ENCODE peak calls at places on chromosomes 12 and 14, in ten cellular contexts. One of them, this sample, is unnamed.

GRCh38 chr12:91588874-91589454 is 406.3 kb upstream of the DCN start:
- DNase-seq in CD14-positive monocyte: no peak
- DNase-seq in fibroblast of pulmonary artery: no peak
- DNase-seq in HTR-8/SVneo: no peak
- DNase-seq in bronchial epithelial cell: no peak
- DNase-seq in effector memory CD4-positive, alpha-beta T cell: no peak
- DNase-seq in substantia nigra: no peak
- DNase-seq in type B pancreatic cell: no peak
- DNase-seq in Karpas-422: no peak
- DNase-seq in cardiac fibroblast: no peak
- DNase-seq in this sample: no peak

GRCh38 chr12:24227550-24227949 is 278.1 kb upstream of the SOX5 start:
- DNase-seq in HTR-8/SVneo: no peak
- DNase-seq in fibroblast of pulmonary artery: no peak
- DNase-seq in Karpas-422: no peak
- DNase-seq in effector memory CD4-positive, alpha-beta T cell: no peak
- DNase-seq in type B pancreatic cell: no peak
- DNase-seq in CD14-positive monocyte: no peak
- DNase-seq in substantia nigra: no peak
- DNase-seq in bronchial epithelial cell: peak
- DNase-seq in cardiac fibroblast: no peak
- DNase-seq in this sample: no peak

GRCh38 chr14:58151264-58151700 is 731 bp downstream of the ARMH4 start:
- DNase-seq in HTR-8/SVneo: no peak
- DNase-seq in substantia nigra: no peak
- DNase-seq in cardiac fibroblast: peak
- DNase-seq in CD14-positive monocyte: no peak
- DNase-seq in bronchial epithelial cell: no peak
- DNase-seq in effector memory CD4-positive, alpha-beta T cell: no peak
- DNase-seq in type B pancreatic cell: no peak
- DNase-seq in Karpas-422: no peak
- DNase-seq in fibroblast of pulmonary artery: peak
- DNase-seq in this sample: peak

GRCh38 chr12:27161458-27162228 is 79.3 kb upstream of the C12orf71 start:
- DNase-seq in substantia nigra: no peak
- DNase-seq in HTR-8/SVneo: no peak
- DNase-seq in bronchial epithelial cell: peak
- DNase-seq in cardiac fibroblast: no peak
- DNase-seq in Karpas-422: no peak
- DNase-seq in effector memory CD4-positive, alpha-beta T cell: no peak
- DNase-seq in CD14-positive monocyte: no peak
- DNase-seq in fibroblast of pulmonary artery: no peak
- DNase-seq in type B pancreatic cell: no peak
- DNase-seq in this sample: no peak

GRCh38 chr12:121992059-121992879 is 29.4 kb upstream of the BCL7A start:
- DNase-seq in CD14-positive monocyte: peak
- DNase-seq in fibroblast of pulmonary artery: peak
- DNase-seq in HTR-8/SVneo: peak
- DNase-seq in cardiac fibroblast: peak
- DNase-seq in substantia nigra: no peak
- DNase-seq in bronchial epithelial cell: peak
- DNase-seq in effector memory CD4-positive, alpha-beta T cell: no peak
- DNase-seq in type B pancreatic cell: no peak
- DNase-seq in Karpas-422: no peak
- DNase-seq in this sample: peak

GRCh38 chr14:54366726-54367707 is 29.8 kb upstream of the CDKN3 start:
- DNase-seq in Karpas-422: peak
- DNase-seq in fibroblast of pulmonary artery: peak
- DNase-seq in substantia nigra: peak
- DNase-seq in HTR-8/SVneo: peak
- DNase-seq in effector memory CD4-positive, alpha-beta T cell: no peak
- DNase-seq in CD14-positive monocyte: no peak
- DNase-seq in type B pancreatic cell: no peak
- DNase-seq in bronchial epithelial cell: peak
- DNase-seq in cardiac fibroblast: peak
- DNase-seq in this sample: peak

GRCh38 chr12:110317921-110318320 is 36.9 kb downstream of the ATP2A2 start:
- DNase-seq in substantia nigra: no peak
- DNase-seq in HTR-8/SVneo: no peak
- DNase-seq in effector memory CD4-positive, alpha-beta T cell: no peak
- DNase-seq in cardiac fibroblast: peak
- DNase-seq in Karpas-422: no peak
- DNase-seq in CD14-positive monocyte: no peak
- DNase-seq in type B pancreatic cell: no peak
- DNase-seq in bronchial epithelial cell: no peak
- DNase-seq in fibroblast of pulmonary artery: peak
- DNase-seq in this sample: peak

GRCh38 chr14:35965425-35965824 is 139.3 kb downstream of the BRMS1L start:
- DNase-seq in substantia nigra: no peak
- DNase-seq in type B pancreatic cell: no peak
- DNase-seq in cardiac fibroblast: no peak
- DNase-seq in fibroblast of pulmonary artery: no peak
- DNase-seq in bronchial epithelial cell: no peak
- DNase-seq in CD14-positive monocyte: no peak
- DNase-seq in HTR-8/SVneo: no peak
- DNase-seq in effector memory CD4-positive, alpha-beta T cell: no peak
- DNase-seq in Karpas-422: no peak
- DNase-seq in this sample: no peak

GRCh38 chr12:124326899-124327298 is 32.0 kb downstream of the RFLNA start:
- DNase-seq in bronchial epithelial cell: no peak
- DNase-seq in type B pancreatic cell: no peak
- DNase-seq in substantia nigra: no peak
- DNase-seq in CD14-positive monocyte: no peak
- DNase-seq in HTR-8/SVneo: no peak
- DNase-seq in cardiac fibroblast: no peak
- DNase-seq in Karpas-422: no peak
- DNase-seq in fibroblast of pulmonary artery: no peak
- DNase-seq in effector memory CD4-positive, alpha-beta T cell: no peak
- DNase-seq in this sample: no peak

GRCh38 chr12:27619308-27619707 is 76.9 kb upstream of the REP15 start:
- DNase-seq in bronchial epithelial cell: peak
- DNase-seq in effector memory CD4-positive, alpha-beta T cell: no peak
- DNase-seq in cardiac fibroblast: peak
- DNase-seq in Karpas-422: no peak
- DNase-seq in type B pancreatic cell: no peak
- DNase-seq in HTR-8/SVneo: peak
- DNase-seq in fibroblast of pulmonary artery: peak
- DNase-seq in CD14-positive monocyte: no peak
- DNase-seq in substantia nigra: no peak
- DNase-seq in this sample: peak

GRCh38 chr14:65824285-65824977 is 411.9 kb downstream of the FUT8 start:
- DNase-seq in CD14-positive monocyte: no peak
- DNase-seq in Karpas-422: peak
- DNase-seq in effector memory CD4-positive, alpha-beta T cell: no peak
- DNase-seq in cardiac fibroblast: peak
- DNase-seq in bronchial epithelial cell: peak
- DNase-seq in HTR-8/SVneo: peak
- DNase-seq in substantia nigra: peak
- DNase-seq in type B pancreatic cell: no peak
- DNase-seq in fibroblast of pulmonary artery: peak
- DNase-seq in this sample: peak

GRCh38 chr12:82366182-82366581 is 7.9 kb downstream of the METTL25 start:
- DNase-seq in HTR-8/SVneo: no peak
- DNase-seq in substantia nigra: no peak
- DNase-seq in fibroblast of pulmonary artery: no peak
- DNase-seq in CD14-positive monocyte: no peak
- DNase-seq in cardiac fibroblast: no peak
- DNase-seq in effector memory CD4-positive, alpha-beta T cell: no peak
- DNase-seq in type B pancreatic cell: no peak
- DNase-seq in bronchial epithelial cell: no peak
- DNase-seq in Karpas-422: no peak
- DNase-seq in this sample: no peak

GRCh38 chr14:73476451-73476905 is 14.3 kb upstream of the RIOX1 start:
- DNase-seq in Karpas-422: no peak
- DNase-seq in HTR-8/SVneo: no peak
- DNase-seq in cardiac fibroblast: no peak
- DNase-seq in type B pancreatic cell: no peak
- DNase-seq in CD14-positive monocyte: no peak
- DNase-seq in fibroblast of pulmonary artery: no peak
- DNase-seq in bronchial epithelial cell: no peak
- DNase-seq in substantia nigra: no peak
- DNase-seq in effector memory CD4-positive, alpha-beta T cell: no peak
- DNase-seq in this sample: no peak

GRCh38 chr14:104214411-104214810 is 76.0 kb downstream of the KIF26A start:
- DNase-seq in Karpas-422: no peak
- DNase-seq in fibroblast of pulmonary artery: no peak
- DNase-seq in bronchial epithelial cell: no peak
- DNase-seq in cardiac fibroblast: no peak
- DNase-seq in effector memory CD4-positive, alpha-beta T cell: no peak
- DNase-seq in CD14-positive monocyte: no peak
- DNase-seq in type B pancreatic cell: no peak
- DNase-seq in substantia nigra: no peak
- DNase-seq in HTR-8/SVneo: no peak
- DNase-seq in this sample: no peak

GRCh38 chr12:117032593-117033381 is 66.4 kb downstream of the TESC start:
- DNase-seq in cardiac fibroblast: peak
- DNase-seq in HTR-8/SVneo: no peak
- DNase-seq in fibroblast of pulmonary artery: no peak
- DNase-seq in substantia nigra: no peak
- DNase-seq in CD14-positive monocyte: no peak
- DNase-seq in bronchial epithelial cell: no peak
- DNase-seq in type B pancreatic cell: no peak
- DNase-seq in effector memory CD4-positive, alpha-beta T cell: no peak
- DNase-seq in Karpas-422: peak
- DNase-seq in this sample: peak

GRCh38 chr14:95257521-95257920 is 62.2 kb downstream of the CLMN start:
- DNase-seq in type B pancreatic cell: peak
- DNase-seq in effector memory CD4-positive, alpha-beta T cell: no peak
- DNase-seq in fibroblast of pulmonary artery: no peak
- DNase-seq in Karpas-422: no peak
- DNase-seq in HTR-8/SVneo: no peak
- DNase-seq in bronchial epithelial cell: no peak
- DNase-seq in substantia nigra: no peak
- DNase-seq in CD14-positive monocyte: no peak
- DNase-seq in cardiac fibroblast: no peak
- DNase-seq in this sample: no peak

GRCh38 chr12:33245459-33245858 is 194.2 kb downstream of the SYT10 start:
- DNase-seq in type B pancreatic cell: no peak
- DNase-seq in effector memory CD4-positive, alpha-beta T cell: no peak
- DNase-seq in HTR-8/SVneo: no peak
- DNase-seq in fibroblast of pulmonary artery: no peak
- DNase-seq in cardiac fibroblast: no peak
- DNase-seq in CD14-positive monocyte: no peak
- DNase-seq in Karpas-422: no peak
- DNase-seq in bronchial epithelial cell: no peak
- DNase-seq in substantia nigra: no peak
- DNase-seq in this sample: no peak

GRCh38 chr12:66066071-66066928 is 64.2 kb downstream of the LLPH start:
- DNase-seq in type B pancreatic cell: no peak
- DNase-seq in Karpas-422: no peak
- DNase-seq in effector memory CD4-positive, alpha-beta T cell: no peak
- DNase-seq in fibroblast of pulmonary artery: peak
- DNase-seq in bronchial epithelial cell: no peak
- DNase-seq in substantia nigra: no peak
- DNase-seq in CD14-positive monocyte: no peak
- DNase-seq in HTR-8/SVneo: no peak
- DNase-seq in cardiac fibroblast: peak
- DNase-seq in this sample: peak

GRCh38 chr12:112823582-112824149 is 32.1 kb downstream of the RPH3A start:
- DNase-seq in cardiac fibroblast: no peak
- DNase-seq in HTR-8/SVneo: no peak
- DNase-seq in Karpas-422: no peak
- DNase-seq in fibroblast of pulmonary artery: no peak
- DNase-seq in effector memory CD4-positive, alpha-beta T cell: no peak
- DNase-seq in CD14-positive monocyte: no peak
- DNase-seq in bronchial epithelial cell: no peak
- DNase-seq in substantia nigra: no peak
- DNase-seq in type B pancreatic cell: peak
- DNase-seq in this sample: peak

GRCh38 chr12:89950421-89950820 is 241.8 kb upstream of the ATP2B1 start:
- DNase-seq in effector memory CD4-positive, alpha-beta T cell: no peak
- DNase-seq in type B pancreatic cell: no peak
- DNase-seq in bronchial epithelial cell: no peak
- DNase-seq in CD14-positive monocyte: no peak
- DNase-seq in HTR-8/SVneo: no peak
- DNase-seq in Karpas-422: no peak
- DNase-seq in substantia nigra: no peak
- DNase-seq in cardiac fibroblast: no peak
- DNase-seq in fibroblast of pulmonary artery: no peak
- DNase-seq in this sample: no peak

GRCh38 chr14:90060965-90061848 is 587 bp upstream of the KCNK13 start:
- DNase-seq in bronchial epithelial cell: no peak
- DNase-seq in type B pancreatic cell: no peak
- DNase-seq in cardiac fibroblast: no peak
- DNase-seq in substantia nigra: no peak
- DNase-seq in Karpas-422: no peak
- DNase-seq in fibroblast of pulmonary artery: no peak
- DNase-seq in HTR-8/SVneo: no peak
- DNase-seq in CD14-positive monocyte: no peak
- DNase-seq in effector memory CD4-positive, alpha-beta T cell: no peak
- DNase-seq in this sample: no peak

GRCh38 chr14:75081835-75082234 is 12.4 kb downstream of the ZC2HC1C start:
- DNase-seq in cardiac fibroblast: no peak
- DNase-seq in Karpas-422: no peak
- DNase-seq in substantia nigra: no peak
- DNase-seq in CD14-positive monocyte: no peak
- DNase-seq in HTR-8/SVneo: no peak
- DNase-seq in type B pancreatic cell: no peak
- DNase-seq in effector memory CD4-positive, alpha-beta T cell: no peak
- DNase-seq in bronchial epithelial cell: no peak
- DNase-seq in fibroblast of pulmonary artery: no peak
- DNase-seq in this sample: no peak

GRCh38 chr12:27396416-27396815 is 50.1 kb upstream of the SMCO2 start:
- DNase-seq in HTR-8/SVneo: no peak
- DNase-seq in type B pancreatic cell: no peak
- DNase-seq in effector memory CD4-positive, alpha-beta T cell: no peak
- DNase-seq in CD14-positive monocyte: no peak
- DNase-seq in bronchial epithelial cell: no peak
- DNase-seq in substantia nigra: no peak
- DNase-seq in cardiac fibroblast: no peak
- DNase-seq in fibroblast of pulmonary artery: peak
- DNase-seq in Karpas-422: no peak
- DNase-seq in this sample: peak

GRCh38 chr12:107320031-107320928 is 226.9 kb upstream of the CRY1 start:
- DNase-seq in type B pancreatic cell: peak
- DNase-seq in substantia nigra: no peak
- DNase-seq in CD14-positive monocyte: peak
- DNase-seq in cardiac fibroblast: peak
- DNase-seq in bronchial epithelial cell: peak
- DNase-seq in Karpas-422: no peak
- DNase-seq in fibroblast of pulmonary artery: peak
- DNase-seq in HTR-8/SVneo: no peak
- DNase-seq in effector memory CD4-positive, alpha-beta T cell: peak
- DNase-seq in this sample: no peak

GRCh38 chr12:82804601-82805000 is 117.9 kb downstream of the TMTC2 start:
- DNase-seq in Karpas-422: no peak
- DNase-seq in effector memory CD4-positive, alpha-beta T cell: no peak
- DNase-seq in type B pancreatic cell: no peak
- DNase-seq in fibroblast of pulmonary artery: no peak
- DNase-seq in cardiac fibroblast: no peak
- DNase-seq in HTR-8/SVneo: no peak
- DNase-seq in CD14-positive monocyte: no peak
- DNase-seq in bronchial epithelial cell: no peak
- DNase-seq in substantia nigra: no peak
- DNase-seq in this sample: no peak

GRCh38 chr12:2963760-2964292 is 4.6 kb downstream of the TEAD4 start:
- DNase-seq in type B pancreatic cell: no peak
- DNase-seq in CD14-positive monocyte: no peak
- DNase-seq in fibroblast of pulmonary artery: peak
- DNase-seq in HTR-8/SVneo: peak
- DNase-seq in effector memory CD4-positive, alpha-beta T cell: no peak
- DNase-seq in bronchial epithelial cell: no peak
- DNase-seq in Karpas-422: no peak
- DNase-seq in cardiac fibroblast: peak
- DNase-seq in substantia nigra: no peak
- DNase-seq in this sample: peak

GRCh38 chr12:53097564-53098353 is at the start of gene IGFBP6:
- DNase-seq in fibroblast of pulmonary artery: peak
- DNase-seq in effector memory CD4-positive, alpha-beta T cell: peak
- DNase-seq in CD14-positive monocyte: no peak
- DNase-seq in Karpas-422: peak
- DNase-seq in type B pancreatic cell: no peak
- DNase-seq in substantia nigra: peak
- DNase-seq in HTR-8/SVneo: peak
- DNase-seq in bronchial epithelial cell: peak
- DNase-seq in cardiac fibroblast: peak
- DNase-seq in this sample: peak

GRCh38 chr14:99592933-99593753 is 10.9 kb downstream of the CCDC85C start:
- DNase-seq in bronchial epithelial cell: no peak
- DNase-seq in substantia nigra: peak
- DNase-seq in type B pancreatic cell: no peak
- DNase-seq in cardiac fibroblast: no peak
- DNase-seq in CD14-positive monocyte: no peak
- DNase-seq in HTR-8/SVneo: no peak
- DNase-seq in Karpas-422: no peak
- DNase-seq in fibroblast of pulmonary artery: no peak
- DNase-seq in effector memory CD4-positive, alpha-beta T cell: no peak
- DNase-seq in this sample: no peak

This sample was measured in myocyte.